ENCODE peak calls at places on chromosomes 6 and 20, in five cellular contexts. One of them, this sample, is unnamed.
A peak's percentile ranks its signal among the peaks of the same experiment; 100 is the strongest.

GRCh38 chr20:2599265-2600060 is 53.0 kb upstream of the NOP56 start:
- DNase-seq in HAP-1: no peak
- DNase-seq in NCI-H1417: peak; percentile 36
- DNase-seq in lower leg skin: no peak
- DNase-seq in AG04449: no peak
- DNase-seq in this sample: no peak

GRCh38 chr6:53424976-53425718 is 76.4 kb upstream of the ELOVL5 start:
- DNase-seq in NCI-H1417: no peak
- DNase-seq in lower leg skin: no peak
- DNase-seq in HAP-1: no peak
- DNase-seq in AG04449: no peak
- DNase-seq in this sample: no peak

GRCh38 chr6:77063494-77063893 is 399.8 kb downstream of the HTR1B start:
- DNase-seq in NCI-H1417: no peak
- DNase-seq in HAP-1: no peak
- DNase-seq in AG04449: no peak
- DNase-seq in lower leg skin: peak; percentile 75
- DNase-seq in this sample: no peak

GRCh38 chr6:11828185-11828897 is 49.7 kb upstream of the ADTRP start:
- DNase-seq in HAP-1: no peak
- DNase-seq in NCI-H1417: no peak
- DNase-seq in lower leg skin: no peak
- DNase-seq in AG04449: no peak
- DNase-seq in this sample: no peak

GRCh38 chr20:62558779-62559178 is 83.0 kb upstream of the GATA5 start:
- DNase-seq in HAP-1: no peak
- DNase-seq in lower leg skin: no peak
- DNase-seq in AG04449: no peak
- DNase-seq in NCI-H1417: no peak
- DNase-seq in this sample: no peak

GRCh38 chr20:59386819-59387218 is 86.4 kb downstream of the EDN3 start:
- DNase-seq in NCI-H1417: no peak
- DNase-seq in AG04449: no peak
- DNase-seq in HAP-1: no peak
- DNase-seq in lower leg skin: no peak
- DNase-seq in this sample: no peak

GRCh38 chr6:37693079-37693478 is 4.6 kb downstream of the MDGA1 start:
- DNase-seq in AG04449: no peak
- DNase-seq in NCI-H1417: no peak
- DNase-seq in HAP-1: no peak
- DNase-seq in lower leg skin: no peak
- DNase-seq in this sample: no peak

GRCh38 chr6:11921017-11921438 is 91.1 kb upstream of the HIVEP1 start:
- DNase-seq in NCI-H1417: no peak
- DNase-seq in AG04449: peak; percentile 86
- DNase-seq in HAP-1: no peak
- DNase-seq in lower leg skin: peak; percentile 91
- DNase-seq in this sample: peak; percentile 99

GRCh38 chr6:139778113-139778512 is 403.7 kb upstream of the CITED2 start:
- DNase-seq in AG04449: no peak
- DNase-seq in NCI-H1417: no peak
- DNase-seq in lower leg skin: no peak
- DNase-seq in HAP-1: peak; percentile 45
- DNase-seq in this sample: no peak

GRCh38 chr20:46423882-46424482 is 17.6 kb upstream of the ELMO2 start:
- DNase-seq in HAP-1: no peak
- DNase-seq in AG04449: no peak
- DNase-seq in NCI-H1417: no peak
- DNase-seq in lower leg skin: no peak
- DNase-seq in this sample: peak; percentile 46

GRCh38 chr6:149130093-149130872 is 187.2 kb upstream of the TAB2 start:
- DNase-seq in NCI-H1417: no peak
- DNase-seq in AG04449: no peak
- DNase-seq in HAP-1: no peak
- DNase-seq in lower leg skin: no peak
- DNase-seq in this sample: peak; percentile 18

GRCh38 chr20:23435675-23436539 is 3.6 kb upstream of the CSTL1 start:
- DNase-seq in lower leg skin: no peak
- DNase-seq in AG04449: no peak
- DNase-seq in HAP-1: no peak
- DNase-seq in NCI-H1417: peak; percentile 23
- DNase-seq in this sample: no peak

GRCh38 chr20:36391955-36392354 is 85.8 kb downstream of the DLGAP4 start:
- DNase-seq in lower leg skin: no peak
- DNase-seq in AG04449: no peak
- DNase-seq in HAP-1: no peak
- DNase-seq in NCI-H1417: no peak
- DNase-seq in this sample: no peak

GRCh38 chr20:59948828-59949720 is 8.9 kb downstream of the FAM217B start:
- DNase-seq in AG04449: no peak
- DNase-seq in lower leg skin: no peak
- DNase-seq in HAP-1: no peak
- DNase-seq in NCI-H1417: peak; percentile 89
- DNase-seq in this sample: peak; percentile 80

GRCh38 chr20:40797425-40797824 is 108.4 kb upstream of the MAFB start:
- DNase-seq in NCI-H1417: peak; percentile 66
- DNase-seq in HAP-1: no peak
- DNase-seq in lower leg skin: no peak
- DNase-seq in AG04449: no peak
- DNase-seq in this sample: peak; percentile 36

GRCh38 chr20:4814696-4815252 is 93.1 kb downstream of the PRND start:
- DNase-seq in AG04449: no peak
- DNase-seq in NCI-H1417: no peak
- DNase-seq in HAP-1: no peak
- DNase-seq in lower leg skin: no peak
- DNase-seq in this sample: no peak

GRCh38 chr6:32154514-32155161 is 697 bp downstream of the PPT2 start:
- DNase-seq in AG04449: no peak
- DNase-seq in lower leg skin: no peak
- DNase-seq in HAP-1: peak; percentile 61
- DNase-seq in NCI-H1417: peak; percentile 85
- DNase-seq in this sample: peak; percentile 86